ENCODE peak calls at places on chromosomes 16 and 17, in nine cellular contexts. U is testis, B is prostate gland, C is right lobe of liver, N is OCI-LY7, D is HCT116, Y is psoas muscle, O is neural progenitor cell, F is body of pancreas. R is an unnamed sample. For H3K4me1 and H3K36me3, the result is how much of the 10 kb centered on the place peaks cover.

GRCh38 chr16:5709889-5710288 is 612.3 kb upstream of the EEF2KMT start:
- DNase-seq in D (no peak), Y (no peak), B (no peak), N (no peak), F (no peak), U (no peak), C (no peak), O (peak), R (peak)

GRCh38 chr17:50834786-50835562 is 412 bp upstream of the WFIKKN2 start:
- DNase-seq in Y (no peak), U (peak), D (no peak), B (no peak), N (no peak), F (no peak), C (no peak), O (peak), R (no peak)

GRCh38 chr17:14579716-14580115 is 278.8 kb downstream of the HS3ST3B1 start:
- DNase-seq in C (no peak), N (no peak), B (no peak), F (no peak), U (no peak), O (no peak), D (no peak), Y (no peak), R (no peak)

GRCh38 chr16:10750793-10751192 is 7.2 kb downstream of the NUBP1 start:
- DNase-seq in D (no peak), O (no peak), C (no peak), B (no peak), N (no peak), F (no peak), U (no peak), Y (no peak), R (no peak)

GRCh38 chr17:77948690-77949114 is 9.8 kb upstream of the TNRC6C start:
- DNase-seq in U (no peak), B (no peak), C (peak), Y (no peak), N (no peak), D (peak), O (peak), F (no peak), R (no peak)

GRCh38 chr17:36983618-36984017 is 34.9 kb downstream of the AATF start:
- DNase-seq in N (no peak), Y (no peak), D (no peak), F (no peak), B (no peak), U (no peak), O (no peak), C (no peak), R (no peak)

GRCh38 chr17:12995106-12995895 is 22.5 kb downstream of the ELAC2 start:
- DNase-seq in N (no peak), O (no peak), U (no peak), F (no peak), B (no peak), Y (no peak), D (no peak), C (no peak), R (no peak)

GRCh38 chr16:2905241-2905987 is 6.3 kb upstream of the FLYWCH1 start:
- DNase-seq in F (peak), B (peak), C (peak), D (peak), O (peak), N (peak), U (peak), Y (peak), R (peak)

GRCh38 chr16:68367034-68367433 is 56.2 kb downstream of the PRMT7 start:
- DNase-seq in B (no peak), Y (no peak), D (peak), F (peak), N (peak), U (peak), O (peak), C (no peak), R (peak)

GRCh38 chr16:46972429-46972970 is 974 bp downstream of the DNAJA2 start:
- DNase-seq in B (no peak), C (no peak), O (no peak), U (peak), D (no peak), F (no peak), Y (no peak), N (peak), R (no peak)

GRCh38 chr16:48347191-48347860 is 37.9 kb downstream of the SIAH1 start:
- DNase-seq in C (no peak), N (no peak), D (no peak), Y (no peak), U (no peak), F (no peak), O (no peak), B (no peak), R (no peak)

GRCh38 chr16:8887952-8888560 is 5.9 kb downstream of the LITAFD start:
- DNase-seq in N (no peak), U (peak), D (no peak), Y (peak), C (peak), O (no peak), B (peak), F (peak), R (no peak)

DNA sequence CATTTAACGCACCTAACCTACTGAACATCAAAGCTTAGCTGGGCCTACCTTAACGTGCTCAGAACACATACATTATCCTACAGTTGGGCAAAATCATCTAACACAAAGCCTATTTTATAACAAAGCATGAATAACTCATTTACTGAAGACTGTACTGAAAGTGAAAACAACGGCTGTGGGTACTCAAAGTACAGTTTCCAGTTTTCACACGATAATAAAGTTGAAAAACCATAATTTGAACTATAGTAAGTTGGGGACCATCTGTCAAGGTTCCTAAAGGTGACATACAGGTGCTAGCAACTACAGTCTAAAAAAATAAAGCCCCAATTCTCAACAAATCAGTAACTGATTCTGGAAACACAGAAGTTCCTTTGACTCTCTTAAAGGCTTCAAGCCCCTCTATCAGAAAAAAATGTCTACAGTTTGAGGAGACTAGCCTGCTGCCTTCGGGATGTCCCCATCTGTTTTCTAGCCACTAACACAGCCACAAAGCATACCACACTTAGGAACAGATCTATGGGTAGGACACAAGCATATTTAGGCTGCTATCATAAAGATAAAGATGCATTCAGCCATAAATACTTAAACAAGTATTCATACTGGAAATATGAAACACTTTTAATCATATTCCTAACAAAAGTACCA is 71.3 kb downstream of the KANSL1 start:
- DNase-seq in Y (no peak), U (no peak), O (no peak), D (no peak), N (no peak), F (no peak), B (no peak), C (no peak), R (no peak)
- H3K4me1 ChIP-seq in Y (half or more), U (under half), O (under half), D (under half), N (under half), F (half or more), B (under half), C (under half), R (under half)

GRCh38 chr16:4263504-4264436 is 9.1 kb downstream of the TFAP4 start:
- DNase-seq in Y (peak), F (peak), U (peak), C (peak), B (no peak), D (peak), O (peak), N (peak), R (no peak)
- H3K27ac ChIP-seq in Y (no peak), F (no peak), U (no peak), C (no peak), B (no peak), D (peak), O (no peak), N (peak), R (no peak)

GRCh38 chr17:72117748-72118587 is 2.9 kb upstream of the SOX9 start:
- DNase-seq in F (peak), O (peak), C (no peak), U (peak), D (no peak), B (no peak), Y (no peak), N (no peak), R (no peak)

GRCh38 chr17:72118588-72119279 is 2.1 kb upstream of the SOX9 start:
- DNase-seq in N (peak), B (peak), C (peak), O (peak), Y (peak), U (peak), D (peak), F (peak), R (no peak)

GRCh38 chr17:72115789-72116520 is 4.9 kb upstream of the SOX9 start:
- DNase-seq in B (no peak), D (no peak), U (peak), N (no peak), F (no peak), Y (no peak), C (no peak), O (peak), R (no peak)

GRCh38 chr17:72116692-72117469 is 3.9 kb upstream of the SOX9 start:
- DNase-seq in F (peak), U (peak), C (no peak), D (no peak), N (no peak), B (no peak), Y (no peak), O (peak), R (no peak)

GRCh38 chr17:72117470-72117747 is 3.4 kb upstream of the SOX9 start:
- DNase-seq in D (no peak), O (no peak), B (no peak), Y (no peak), F (no peak), C (no peak), N (no peak), U (no peak), R (no peak)
- H3K36me3 ChIP-seq in D (under half), O (under half), B (under half), Y (under half), F (under half), C (under half), N (under half), U (under half), R (under half)

GRCh38 chr17:47802341-47803022 is 19.1 kb downstream of the OSBPL7 start:
- DNase-seq in U (peak), D (peak), B (peak), N (peak), Y (no peak), C (no peak), F (peak), O (peak), R (peak)
- H3K4me1 ChIP-seq in U (under half), D (under half), B (under half), N (under half), Y (under half), C (under half), F (under half), O (under half), R (under half)

GRCh38 chr17:40532520-40533253 is 31.3 kb upstream of the TNS4 start:
- DNase-seq in D (no peak), O (no peak), Y (no peak), C (peak), B (no peak), U (no peak), N (no peak), F (no peak), R (no peak)
- H3K27ac ChIP-seq in D (no peak), O (no peak), Y (no peak), C (no peak), B (peak), U (no peak), N (no peak), F (peak), R (no peak)

GRCh38 chr17:82644148-82644547 is 4.1 kb downstream of the WDR45B start:
- DNase-seq in F (no peak), Y (no peak), N (no peak), B (no peak), U (no peak), D (no peak), C (no peak), O (no peak), R (no peak)

GRCh38 chr17:82645516-82645915 is 2.7 kb downstream of the WDR45B start:
- DNase-seq in D (no peak), N (no peak), F (no peak), Y (no peak), U (no peak), B (no peak), C (no peak), O (no peak), R (no peak)

GRCh38 chr17:82639628-82640027 is 8.6 kb downstream of the WDR45B start:
- DNase-seq in Y (no peak), B (no peak), C (no peak), N (no peak), D (no peak), O (no peak), F (no peak), U (no peak), R (no peak)

GRCh38 chr17:82640046-82640445 is 8.2 kb downstream of the WDR45B start:
- DNase-seq in O (no peak), C (no peak), U (no peak), Y (no peak), N (no peak), F (no peak), D (no peak), B (no peak), R (no peak)

DNA sequence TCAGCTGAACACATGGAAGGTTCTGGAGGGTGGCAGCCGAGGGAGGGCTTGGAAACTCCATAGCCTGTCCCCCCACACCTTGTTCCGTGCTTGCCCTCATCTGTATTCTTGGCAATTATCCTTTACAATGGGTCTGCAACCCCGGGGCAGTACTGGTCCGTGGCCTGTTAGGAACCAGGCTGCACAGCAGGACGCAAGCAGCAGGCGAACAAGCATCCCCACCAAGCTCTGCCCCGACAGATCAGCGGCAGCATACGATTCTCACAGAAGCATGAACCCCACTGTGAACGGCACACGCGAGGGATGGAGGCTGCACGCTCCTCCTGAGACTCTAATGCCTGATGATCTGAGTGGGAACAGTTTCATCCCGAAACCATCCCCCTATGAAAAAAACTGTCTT is 6.2 kb downstream of the WDR45B start:
- DNase-seq in U (no peak), F (no peak), B (no peak), N (no peak), C (no peak), O (no peak), D (no peak), Y (no peak), R (no peak)
- H3K36me3 ChIP-seq in U (under half), F (under half), B (under half), N (half or more), C (under half), O (under half), D (half or more), Y (half or more), R (under half)

R was measured in iPS DF 6.9.